ENCODE peak calls at places on chromosomes 1 and 21, in nine cellular contexts. R, J, T, Q, B, S, G, L and D are unnamed samples.

GRCh38 chr1:78003070-78003751 is 1.5 kb upstream of the DNAJB4 start:
- DNase-seq in Q (no peak), T (peak; percentile 25), S (peak; percentile 49), L (no peak), R (no peak), J (no peak), B (no peak), G (no peak), D (peak; percentile 29)

GRCh38 chr1:145846191-145846590 is 761 bp downstream of the NUDT17 start:
- DNase-seq in R (peak; percentile 61), T (peak; percentile 59), L (peak; percentile 81), Q (no peak), S (peak; percentile 73), J (peak; percentile 75), B (peak; percentile 69), G (peak; percentile 39), D (peak; percentile 41)

GRCh38 chr1:153777648-153778047 is 2.4 kb downstream of the SLC27A3 start:
- DNase-seq in T (no peak), G (no peak), R (no peak), L (no peak), B (no peak), Q (no peak), J (no peak), S (peak; percentile 41), D (no peak)

GRCh38 chr1:53134961-53135734 is 7.3 kb downstream of the SLC1A7 start:
- DNase-seq in L (no peak), B (no peak), T (no peak), Q (no peak), J (no peak), R (peak; percentile 54), S (peak; percentile 97), G (no peak), D (no peak)

GRCh38 chr1:3017440-3018050 is 3.7 kb upstream of the ACTRT2 start:
- DNase-seq in S (no peak), Q (no peak), T (no peak), L (no peak), R (no peak), G (no peak), J (no peak), B (no peak), D (no peak)

GRCh38 chr1:236338096-236338495 is 56.0 kb upstream of the EDARADD start:
- DNase-seq in Q (no peak), G (no peak), R (no peak), B (no peak), T (no peak), S (peak; percentile 58), L (no peak), J (no peak), D (peak; percentile 27)

GRCh38 chr1:160539896-160540858 is 17.1 kb upstream of the SLAMF6 start:
- DNase-seq in L (no peak), J (no peak), S (no peak), R (peak; percentile 34), T (peak; percentile 85), B (no peak), Q (no peak), G (peak; percentile 94), D (no peak)

GRCh38 chr1:42618866-42619265 is 39.4 kb upstream of the PPIH start:
- DNase-seq in G (no peak), J (no peak), L (no peak), T (no peak), Q (no peak), B (no peak), R (no peak), S (peak; percentile 22), D (no peak)

GRCh38 chr1:42747125-42747524 is 7.1 kb upstream of the CLDN19 start:
- DNase-seq in Q (no peak), J (peak; percentile 68), R (peak; percentile 62), G (no peak), S (peak; percentile 33), T (peak; percentile 34), B (peak; percentile 71), L (peak; percentile 84), D (peak; percentile 31)

GRCh38 chr1:58573705-58574591 is 3.1 kb downstream of the TACSTD2 start:
- DNase-seq in S (no peak), R (no peak), J (no peak), Q (no peak), G (peak; percentile 80), L (no peak), B (no peak), T (no peak), D (peak; percentile 35)

GRCh38 chr1:66764994-66765578 is 12.8 kb downstream of the DYNLT5 start:
- DNase-seq in S (peak; percentile 69), J (peak; percentile 40), B (peak; percentile 37), G (peak; percentile 72), Q (peak; percentile 31), R (peak; percentile 66), L (peak; percentile 42), T (peak; percentile 79), D (peak; percentile 65)

GRCh38 chr1:44511769-44512168 is 106.7 kb downstream of the RNF220 start:
- DNase-seq in T (no peak), J (no peak), R (no peak), S (no peak), L (peak; percentile 44), B (no peak), G (no peak), Q (no peak), D (no peak)

GRCh38 chr1:58391514-58391913 is 155.0 kb downstream of the OMA1 start:
- DNase-seq in Q (no peak), S (no peak), G (no peak), B (no peak), T (no peak), R (no peak), L (no peak), J (no peak), D (no peak)

GRCh38 chr1:227191607-227192006 is 126.7 kb downstream of the CDC42BPA start:
- DNase-seq in L (no peak), Q (no peak), S (no peak), J (no peak), G (peak; percentile 85), B (no peak), T (no peak), R (no peak), D (no peak)

GRCh38 chr1:178172939-178173338 is 79.0 kb downstream of the RASAL2 start:
- DNase-seq in L (no peak), J (peak; percentile 57), S (peak; percentile 16), T (no peak), R (no peak), Q (no peak), G (no peak), B (no peak), D (no peak)

GRCh38 chr1:197130677-197131304 is 15.7 kb downstream of the ASPM start:
- DNase-seq in T (no peak), Q (no peak), J (peak; percentile 34), B (no peak), R (peak; percentile 9), L (no peak), G (no peak), S (peak; percentile 73), D (peak; percentile 64)

GRCh38 chr21:46082638-46083270 is 15.2 kb upstream of the COL6A2 start:
- DNase-seq in G (no peak), B (no peak), R (no peak), L (no peak), S (peak; percentile 26), Q (no peak), J (no peak), T (no peak), D (no peak)

GRCh38 chr1:184199036-184199796 is 147.7 kb downstream of the TSEN15 start:
- DNase-seq in Q (no peak), G (no peak), J (no peak), S (peak; percentile 59), T (no peak), B (no peak), R (no peak), L (no peak), D (peak; percentile 38)

GRCh38 chr1:36722871-36723270 is 240.2 kb upstream of the CSF3R start:
- DNase-seq in R (no peak), S (no peak), L (no peak), T (no peak), J (no peak), Q (no peak), B (no peak), G (no peak), D (no peak)

GRCh38 chr21:18522181-18522771 is 118.7 kb upstream of the TMPRSS15 start:
- DNase-seq in G (peak; percentile 31), R (peak; percentile 31), L (no peak), S (no peak), T (no peak), J (peak; percentile 19), Q (no peak), B (peak; percentile 16), D (peak; percentile 9)
- H2AFZ ChIP-seq in G (no peak overlapping the region), R (peak overlapping the region; percentile 7), L (no peak overlapping the region), S (no peak overlapping the region), T (no peak overlapping the region), J (no peak overlapping the region), Q (no peak overlapping the region), B (no peak overlapping the region), D (no peak overlapping the region)

GRCh38 chr21:31624961-31625491 is 34.5 kb upstream of the SOD1 start:
- DNase-seq in S (no peak), L (no peak), B (no peak), R (no peak), T (no peak), Q (no peak), J (no peak), G (no peak), D (no peak)

GRCh38 chr21:31634993-31635392 is 24.5 kb upstream of the SOD1 start:
- DNase-seq in J (no peak), T (no peak), S (no peak), L (no peak), G (no peak), R (no peak), Q (no peak), B (no peak), D (no peak)

DNA sequence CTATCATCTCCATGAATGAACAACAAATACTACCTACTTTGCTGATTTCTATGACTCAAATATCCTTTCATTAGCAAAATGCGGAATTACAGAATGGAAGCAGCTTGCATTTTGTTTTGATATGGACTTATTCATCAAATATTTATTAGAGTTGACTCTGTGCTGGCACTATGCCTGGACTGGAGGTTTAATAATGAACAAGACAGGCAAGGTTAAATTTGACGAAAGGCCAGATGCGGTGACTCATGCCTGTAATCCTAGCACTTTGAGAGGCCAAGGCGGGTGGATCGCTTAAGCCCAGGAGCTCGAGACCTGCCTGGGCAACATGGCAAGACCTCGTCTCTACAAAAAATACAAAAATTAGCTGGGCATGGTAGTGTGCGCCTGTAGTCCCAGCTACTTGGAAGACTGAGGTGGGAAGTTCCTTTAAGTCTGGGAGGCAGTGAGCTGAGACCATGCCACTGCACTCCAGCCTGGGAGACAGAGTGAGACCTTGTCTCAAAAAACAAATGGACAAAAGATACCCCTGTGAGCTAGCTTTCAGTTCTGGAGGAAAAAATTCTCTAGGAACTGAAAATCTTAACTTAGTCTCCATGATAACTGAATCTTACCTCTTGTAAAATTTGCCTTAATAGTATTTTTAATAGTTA is 29.3 kb upstream of the SOD1 start:
- DNase-seq in R (peak; percentile 33), B (no peak), S (peak; percentile 30), G (no peak), L (no peak), Q (peak; percentile 75), T (no peak), J (no peak), D (peak; percentile 99)
- TF ChIP-seq EZH2phosphoT487 in R (no peak), B (no peak), S (no peak), G (no peak), L (no peak), Q (no peak), T (no peak), J (no peak), D (no peak)

GRCh38 chr1:112840631-112841624 is 115.1 kb downstream of the SLC16A1 start:
- DNase-seq in R (no peak), Q (no peak), T (no peak), B (peak; percentile 64), G (peak; percentile 49), S (peak; percentile 17), J (no peak), L (no peak), D (peak; percentile 36)
- H2AFZ ChIP-seq in R (no peak overlapping the region), Q (no peak overlapping the region), T (no peak overlapping the region), B (peak overlapping the region; percentile 39), G (no peak overlapping the region), S (no peak overlapping the region), J (no peak overlapping the region), L (no peak overlapping the region), D (no peak overlapping the region)

GRCh38 chr1:223143760-223144248 is 756 bp upstream of the TLR5 start:
- DNase-seq in G (peak; percentile 96), T (no peak), B (no peak), J (no peak), R (peak; percentile 48), Q (no peak), L (no peak), S (no peak), D (no peak)
- TF ChIP-seq EZH2phosphoT487 in G (no peak), T (no peak), B (no peak), J (no peak), R (no peak), Q (no peak), L (no peak), S (no peak), D (no peak)